ENCODE peak calls at places on chromosomes 4 and X, in seven cellular contexts. V, R, J, Y, A, X and Q are unnamed samples.

GRCh38 chr4:78032446-78032845 is 24.7 kb upstream of the FRAS1 start:
- DNase-seq in V (no peak), R (no peak), J (no peak), Y (no peak), A (no peak), X (no peak), Q (no peak)

GRCh38 chr4:150578745-150579470 is 3.0 kb upstream of the MAB21L2 start:
- DNase-seq in V (no peak), R (no peak), J (no peak), Y (no peak), A (peak; percentile 66), X (no peak), Q (no peak)

GRCh38 chrX:18886005-18886343 is 97.9 kb downstream of the PHKA2 start:
- DNase-seq in V (no peak), R (no peak), J (no peak), Y (no peak), A (no peak), X (no peak), Q (no peak)

GRCh38 chr4:43369036-43369594 is 476.6 kb downstream of the GRXCR1 start:
- DNase-seq in V (no peak), R (no peak), J (no peak), Y (no peak), A (no peak), X (no peak), Q (no peak)

GRCh38 chr4:42306221-42307109 is 90.8 kb upstream of the SHISA3 start:
- DNase-seq in V (no peak), R (no peak), J (no peak), Y (peak; percentile 24), A (no peak), X (no peak), Q (no peak)

GRCh38 chr4:135007400-135007799 is 805.8 kb upstream of the PABPC4L start:
- DNase-seq in V (no peak), R (no peak), J (no peak), Y (no peak), A (no peak), X (no peak), Q (no peak)

GRCh38 chr4:20391224-20391623 is 139.5 kb downstream of the SLIT2 start:
- DNase-seq in V (no peak), R (no peak), J (no peak), Y (no peak), A (peak; percentile 70), X (no peak), Q (no peak)

GRCh38 chr4:168028970-168029610 is 63.2 kb upstream of the ANXA10 start:
- DNase-seq in V (no peak), R (no peak), J (no peak), Y (no peak), A (no peak), X (no peak), Q (no peak)

GRCh38 chr4:8785656-8786142 is 85.9 kb downstream of the HMX1 start:
- DNase-seq in V (no peak), R (no peak), J (no peak), Y (no peak), A (no peak), X (no peak), Q (no peak)

GRCh38 chrX:17944833-17945497 is 83.9 kb upstream of the RAI2 start:
- DNase-seq in V (no peak), R (peak; percentile 7), J (no peak), Y (no peak), A (no peak), X (no peak), Q (no peak)

GRCh38 chr4:76733380-76733779 is 164.6 kb downstream of the SOWAHB start:
- DNase-seq in V (no peak), R (peak; percentile 25), J (no peak), Y (peak; percentile 73), A (no peak), X (no peak), Q (no peak)

GRCh38 chr4:55175779-55176231 is 50.4 kb upstream of the KDR start:
- DNase-seq in V (no peak), R (peak; percentile 1), J (no peak), Y (no peak), A (peak; percentile 85), X (no peak), Q (no peak)

GRCh38 chr4:2828758-2829181 is 14.9 kb upstream of the ADD1 start:
- DNase-seq in V (no peak), R (no peak), J (no peak), Y (peak; percentile 6), A (no peak), X (no peak), Q (no peak)

GRCh38 chr4:56704074-56704473 is 23.0 kb upstream of the HOPX start:
- DNase-seq in V (no peak), R (no peak), J (no peak), Y (no peak), A (no peak), X (no peak), Q (no peak)
- H3K4me3 ChIP-seq in V (no peak overlapping the region), R (no peak overlapping the region), J (no peak overlapping the region), Y (no peak overlapping the region), A (no peak overlapping the region), X (no peak overlapping the region), Q (no peak overlapping the region)

DNA sequence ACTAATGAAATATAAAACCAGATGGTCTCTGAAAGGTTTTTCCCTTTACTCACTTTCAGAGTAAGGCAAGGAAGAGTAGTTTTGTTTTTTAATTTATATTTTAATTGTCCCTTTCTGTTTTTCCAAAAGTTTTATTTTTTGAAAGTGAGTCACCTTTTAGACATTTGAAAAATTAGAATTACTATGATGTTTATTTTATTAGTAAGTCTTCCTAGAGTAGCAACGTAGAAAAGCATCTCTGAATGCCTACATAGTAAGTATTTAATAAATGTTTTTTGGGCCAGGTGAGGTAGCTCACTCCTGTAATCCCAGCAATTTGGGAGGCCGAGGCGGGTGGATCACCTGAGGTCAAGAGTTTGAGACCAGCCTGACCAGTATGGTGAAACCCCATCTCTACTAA is 51.1 kb downstream of the TET2 start:
- DNase-seq in V (no peak), R (no peak), J (no peak), Y (no peak), A (peak; percentile 46), X (no peak), Q (no peak)
- H3K4me1 ChIP-seq in V (peaks cover 51% of the 10 kb centered on the region), R (peaks cover 20% of the 10 kb centered on the region), J (peaks cover 32% of the 10 kb centered on the region), Y (peaks cover 5% of the 10 kb centered on the region), A (peaks cover 7% of the 10 kb centered on the region), X (no peaks in the 10 kb centered on the region), Q (no peaks in the 10 kb centered on the region)

DNA sequence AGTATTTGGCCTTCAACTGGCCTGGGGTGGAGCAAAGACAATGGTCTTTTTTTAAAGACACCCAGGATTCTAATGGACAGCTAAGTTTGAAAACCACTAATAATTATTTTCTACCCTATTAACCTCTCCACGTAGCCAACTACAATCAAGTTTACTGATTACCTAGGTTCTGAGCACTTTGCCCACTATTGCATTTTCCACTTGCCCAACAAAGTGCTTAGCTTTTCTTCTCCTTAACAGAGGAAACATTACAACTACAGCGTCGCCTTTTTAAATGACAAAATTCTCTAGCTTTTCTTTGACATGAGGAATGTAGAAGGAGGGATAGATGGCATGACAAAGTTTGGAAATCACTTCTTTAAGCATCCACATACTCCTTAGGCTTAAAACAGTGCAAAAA is 2.0 kb downstream of the CHIC2 start:
- DNase-seq in V (no peak), R (no peak), J (no peak), Y (no peak), A (no peak), X (no peak), Q (no peak)
- H3K27ac ChIP-seq in V (no peak overlapping the region), R (no peak overlapping the region), J (peak overlapping the region; percentile 97), Y (no peak overlapping the region), A (no peak overlapping the region), X (peak overlapping the region; percentile 31), Q (peak overlapping the region; percentile 99)

GRCh38 chr4:84493092-84493850 is 5.8 kb downstream of the NKX6-1 start:
- DNase-seq in V (no peak), R (peak; percentile 56), J (no peak), Y (peak; percentile 28), A (peak; percentile 42), X (no peak), Q (no peak)

GRCh38 chr4:84492737-84493091 is 6.4 kb downstream of the NKX6-1 start:
- DNase-seq in V (no peak), R (no peak), J (no peak), Y (no peak), A (no peak), X (no peak), Q (no peak)

GRCh38 chr4:84496356-84497219 is 2.5 kb downstream of the NKX6-1 start:
- DNase-seq in V (no peak), R (no peak), J (no peak), Y (peak; percentile 35), A (no peak), X (no peak), Q (no peak)

GRCh38 chr4:84495448-84496221 is 3.5 kb downstream of the NKX6-1 start:
- DNase-seq in V (no peak), R (no peak), J (no peak), Y (peak; percentile 41), A (no peak), X (no peak), Q (no peak)

DNA sequence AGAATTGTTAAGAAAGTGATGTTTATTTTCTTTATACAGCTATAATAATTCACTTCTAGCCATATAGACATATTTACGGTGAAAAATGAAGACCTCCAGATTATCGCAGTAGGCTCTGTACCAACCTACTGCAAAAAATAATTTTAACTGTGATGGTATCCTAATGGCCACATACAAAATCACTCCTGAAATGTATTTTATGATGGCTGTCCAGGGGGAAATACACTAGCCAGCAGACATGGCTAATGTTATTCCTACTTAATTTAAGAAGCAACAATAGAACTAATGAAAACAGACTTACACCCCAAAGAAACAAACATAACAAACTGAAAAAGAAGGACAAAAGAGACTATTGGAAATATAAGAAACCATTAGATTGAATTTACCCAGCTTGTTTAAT is 4.6 kb downstream of the NKX6-1 start:
- DNase-seq in V (no peak), R (no peak), J (no peak), Y (no peak), A (no peak), X (no peak), Q (no peak)
- H3K4me3 ChIP-seq in V (no peak overlapping the region), R (no peak overlapping the region), J (no peak overlapping the region), Y (no peak overlapping the region), A (no peak overlapping the region), X (no peak overlapping the region), Q (no peak overlapping the region)